ENCODE peak calls at places on chromosome 6, in ten cellular contexts. One of them, this sample, is unnamed.
A peak's percentile ranks its signal among the peaks of the same experiment; 100 is the strongest.

GRCh38 chr6:154343473-154344308 is 12.9 kb downstream of the IPCEF1 start:
- DNase-seq in AG04450: no peak
- DNase-seq in astrocyte of the cerebellum: peak; percentile 38
- DNase-seq in nephron progenitor cell: peak; percentile 23
- DNase-seq in GM12865: no peak
- DNase-seq in pancreas: peak; percentile 62
- DNase-seq in GM12878: no peak
- DNase-seq in AG10803: peak; percentile 44
- DNase-seq in choroid plexus epithelial cell: peak; percentile 69
- DNase-seq in progenitor cell of endocrine pancreas: no peak
- DNase-seq in this sample: no peak

GRCh38 chr6:2086328-2087008 is 158.9 kb downstream of the GMDS start:
- DNase-seq in pancreas: no peak
- DNase-seq in GM12878: no peak
- DNase-seq in AG04450: no peak
- DNase-seq in progenitor cell of endocrine pancreas: no peak
- DNase-seq in AG10803: peak; percentile 65
- DNase-seq in choroid plexus epithelial cell: no peak
- DNase-seq in nephron progenitor cell: no peak
- DNase-seq in GM12865: no peak
- DNase-seq in astrocyte of the cerebellum: no peak
- DNase-seq in this sample: no peak

GRCh38 chr6:134249759-134250602 is 67.9 kb downstream of the SGK1 start:
- DNase-seq in progenitor cell of endocrine pancreas: no peak
- DNase-seq in pancreas: no peak
- DNase-seq in GM12865: no peak
- DNase-seq in AG10803: peak; percentile 36
- DNase-seq in astrocyte of the cerebellum: no peak
- DNase-seq in nephron progenitor cell: no peak
- DNase-seq in AG04450: no peak
- DNase-seq in GM12878: no peak
- DNase-seq in choroid plexus epithelial cell: peak; percentile 65
- DNase-seq in this sample: no peak

GRCh38 chr6:144181639-144182038 is 31.3 kb downstream of the STX11 start:
- DNase-seq in progenitor cell of endocrine pancreas: no peak
- DNase-seq in nephron progenitor cell: no peak
- DNase-seq in AG10803: no peak
- DNase-seq in AG04450: no peak
- DNase-seq in choroid plexus epithelial cell: no peak
- DNase-seq in GM12865: no peak
- DNase-seq in pancreas: no peak
- DNase-seq in GM12878: no peak
- DNase-seq in astrocyte of the cerebellum: no peak
- DNase-seq in this sample: no peak

GRCh38 chr6:108800510-108800909 is 47.7 kb upstream of the ARMC2 start:
- DNase-seq in choroid plexus epithelial cell: no peak
- DNase-seq in AG10803: peak; percentile 49
- DNase-seq in pancreas: no peak
- DNase-seq in progenitor cell of endocrine pancreas: no peak
- DNase-seq in GM12878: no peak
- DNase-seq in astrocyte of the cerebellum: peak; percentile 6
- DNase-seq in nephron progenitor cell: no peak
- DNase-seq in AG04450: no peak
- DNase-seq in GM12865: no peak
- DNase-seq in this sample: no peak

GRCh38 chr6:50093116-50093937 is 43.6 kb upstream of the DEFB112 start:
- DNase-seq in AG10803: no peak
- DNase-seq in progenitor cell of endocrine pancreas: no peak
- DNase-seq in nephron progenitor cell: no peak
- DNase-seq in astrocyte of the cerebellum: no peak
- DNase-seq in pancreas: no peak
- DNase-seq in GM12865: no peak
- DNase-seq in choroid plexus epithelial cell: no peak
- DNase-seq in AG04450: no peak
- DNase-seq in GM12878: no peak
- DNase-seq in this sample: no peak

GRCh38 chr6:53192590-53193232 is 44.1 kb upstream of the GCM1 start:
- DNase-seq in astrocyte of the cerebellum: no peak
- DNase-seq in GM12865: no peak
- DNase-seq in pancreas: no peak
- DNase-seq in nephron progenitor cell: peak; percentile 5
- DNase-seq in choroid plexus epithelial cell: peak; percentile 53
- DNase-seq in AG04450: no peak
- DNase-seq in GM12878: no peak
- DNase-seq in AG10803: no peak
- DNase-seq in progenitor cell of endocrine pancreas: no peak
- DNase-seq in this sample: no peak

GRCh38 chr6:127900935-127901334 is at the start of gene THEMIS:
- DNase-seq in astrocyte of the cerebellum: no peak
- DNase-seq in nephron progenitor cell: no peak
- DNase-seq in AG04450: no peak
- DNase-seq in progenitor cell of endocrine pancreas: no peak
- DNase-seq in GM12878: no peak
- DNase-seq in GM12865: no peak
- DNase-seq in pancreas: no peak
- DNase-seq in AG10803: no peak
- DNase-seq in choroid plexus epithelial cell: no peak
- DNase-seq in this sample: no peak

GRCh38 chr6:134379086-134379485 is 61.2 kb upstream of the SGK1 start:
- DNase-seq in GM12878: peak; percentile 72
- DNase-seq in AG04450: no peak
- DNase-seq in AG10803: no peak
- DNase-seq in choroid plexus epithelial cell: no peak
- DNase-seq in GM12865: peak; percentile 83
- DNase-seq in pancreas: peak; percentile 83
- DNase-seq in astrocyte of the cerebellum: no peak
- DNase-seq in nephron progenitor cell: no peak
- DNase-seq in progenitor cell of endocrine pancreas: peak; percentile 59
- DNase-seq in this sample: no peak

GRCh38 chr6:7401103-7401502 is 11.5 kb downstream of the RIOK1 start:
- DNase-seq in choroid plexus epithelial cell: peak; percentile 31
- DNase-seq in astrocyte of the cerebellum: no peak
- DNase-seq in AG10803: no peak
- DNase-seq in pancreas: no peak
- DNase-seq in progenitor cell of endocrine pancreas: no peak
- DNase-seq in GM12865: no peak
- DNase-seq in AG04450: no peak
- DNase-seq in nephron progenitor cell: no peak
- DNase-seq in GM12878: no peak
- DNase-seq in this sample: no peak

GRCh38 chr6:106693343-106693742 is 64.0 kb downstream of the QRSL1 start:
- DNase-seq in choroid plexus epithelial cell: no peak
- DNase-seq in GM12865: no peak
- DNase-seq in progenitor cell of endocrine pancreas: no peak
- DNase-seq in AG04450: no peak
- DNase-seq in GM12878: no peak
- DNase-seq in nephron progenitor cell: no peak
- DNase-seq in astrocyte of the cerebellum: no peak
- DNase-seq in pancreas: no peak
- DNase-seq in AG10803: no peak
- DNase-seq in this sample: no peak

GRCh38 chr6:106692823-106693216 is 63.4 kb downstream of the QRSL1 start:
- DNase-seq in AG10803: no peak
- DNase-seq in AG04450: no peak
- DNase-seq in astrocyte of the cerebellum: no peak
- DNase-seq in nephron progenitor cell: no peak
- DNase-seq in pancreas: no peak
- DNase-seq in GM12865: no peak
- DNase-seq in choroid plexus epithelial cell: no peak
- DNase-seq in progenitor cell of endocrine pancreas: no peak
- DNase-seq in GM12878: no peak
- DNase-seq in this sample: no peak

GRCh38 chr6:106688177-106688951 is 59.0 kb downstream of the QRSL1 start:
- DNase-seq in nephron progenitor cell: no peak
- DNase-seq in AG04450: no peak
- DNase-seq in astrocyte of the cerebellum: no peak
- DNase-seq in GM12865: peak; percentile 45
- DNase-seq in progenitor cell of endocrine pancreas: no peak
- DNase-seq in choroid plexus epithelial cell: no peak
- DNase-seq in pancreas: no peak
- DNase-seq in GM12878: peak; percentile 25
- DNase-seq in AG10803: peak; percentile 19
- DNase-seq in this sample: no peak

GRCh38 chr6:106692112-106692822 is 62.9 kb downstream of the QRSL1 start:
- DNase-seq in GM12865: no peak
- DNase-seq in choroid plexus epithelial cell: peak; percentile 55
- DNase-seq in nephron progenitor cell: no peak
- DNase-seq in pancreas: peak; percentile 84
- DNase-seq in progenitor cell of endocrine pancreas: no peak
- DNase-seq in AG10803: peak; percentile 52
- DNase-seq in GM12878: no peak
- DNase-seq in astrocyte of the cerebellum: peak; percentile 71
- DNase-seq in AG04450: no peak
- DNase-seq in this sample: no peak

GRCh38 chr6:106694343-106694742 is 65.0 kb downstream of the QRSL1 start:
- DNase-seq in pancreas: no peak
- DNase-seq in choroid plexus epithelial cell: no peak
- DNase-seq in AG10803: no peak
- DNase-seq in AG04450: no peak
- DNase-seq in GM12878: no peak
- DNase-seq in astrocyte of the cerebellum: no peak
- DNase-seq in GM12865: peak; percentile 18
- DNase-seq in progenitor cell of endocrine pancreas: no peak
- DNase-seq in nephron progenitor cell: no peak
- DNase-seq in this sample: no peak
- TF ChIP-seq CTCF in pancreas: no peak
- TF ChIP-seq CTCF in choroid plexus epithelial cell: no peak
- TF ChIP-seq CTCF in AG10803: no peak
- TF ChIP-seq CTCF in AG04450: no peak
- TF ChIP-seq CTCF in GM12878: no peak
- TF ChIP-seq CTCF in astrocyte of the cerebellum: no peak
- TF ChIP-seq CTCF in GM12865: no peak
- TF ChIP-seq CTCF in progenitor cell of endocrine pancreas: no peak
- TF ChIP-seq CTCF in nephron progenitor cell: no peak
- TF ChIP-seq CTCF in this sample: no peak

GRCh38 chr6:132512638-132513632 is at the start of gene STX7:
- DNase-seq in GM12878: peak; percentile 48
- DNase-seq in nephron progenitor cell: peak; percentile 88
- DNase-seq in GM12865: peak; percentile 90
- DNase-seq in AG10803: peak; percentile 81
- DNase-seq in AG04450: peak; percentile 52
- DNase-seq in progenitor cell of endocrine pancreas: peak; percentile 85
- DNase-seq in astrocyte of the cerebellum: peak; percentile 53
- DNase-seq in pancreas: peak; percentile 91
- DNase-seq in choroid plexus epithelial cell: peak; percentile 93
- DNase-seq in this sample: peak; percentile 79
- TF ChIP-seq CTCF in GM12878: no peak
- TF ChIP-seq CTCF in nephron progenitor cell: no peak
- TF ChIP-seq CTCF in GM12865: no peak
- TF ChIP-seq CTCF in AG10803: no peak
- TF ChIP-seq CTCF in AG04450: no peak
- TF ChIP-seq CTCF in progenitor cell of endocrine pancreas: no peak
- TF ChIP-seq CTCF in astrocyte of the cerebellum: no peak
- TF ChIP-seq CTCF in pancreas: no peak
- TF ChIP-seq CTCF in choroid plexus epithelial cell: no peak
- TF ChIP-seq CTCF in this sample: no peak

GRCh38 chr6:99349620-99350141 is at the start of gene FAXC:
- DNase-seq in nephron progenitor cell: peak; percentile 63
- DNase-seq in progenitor cell of endocrine pancreas: peak; percentile 66
- DNase-seq in GM12865: no peak
- DNase-seq in choroid plexus epithelial cell: peak; percentile 21
- DNase-seq in AG04450: no peak
- DNase-seq in GM12878: no peak
- DNase-seq in AG10803: peak; percentile 3
- DNase-seq in pancreas: peak; percentile 59
- DNase-seq in astrocyte of the cerebellum: no peak
- DNase-seq in this sample: no peak
- TF ChIP-seq CTCF in nephron progenitor cell: no peak
- TF ChIP-seq CTCF in progenitor cell of endocrine pancreas: peak; percentile 57
- TF ChIP-seq CTCF in GM12865: peak; percentile 5
- TF ChIP-seq CTCF in choroid plexus epithelial cell: peak; percentile 30
- TF ChIP-seq CTCF in AG04450: peak; percentile 24
- TF ChIP-seq CTCF in GM12878: no peak
- TF ChIP-seq CTCF in AG10803: no peak
- TF ChIP-seq CTCF in pancreas: no peak
- TF ChIP-seq CTCF in astrocyte of the cerebellum: peak; percentile 30
- TF ChIP-seq CTCF in this sample: no peak

GRCh38 chr6:36595168-36595818 is 1.1 kb downstream of the SRSF3 start:
- DNase-seq in AG10803: peak; percentile 65
- DNase-seq in astrocyte of the cerebellum: no peak
- DNase-seq in nephron progenitor cell: no peak
- DNase-seq in pancreas: peak; percentile 69
- DNase-seq in progenitor cell of endocrine pancreas: no peak
- DNase-seq in AG04450: no peak
- DNase-seq in GM12865: no peak
- DNase-seq in choroid plexus epithelial cell: peak; percentile 71
- DNase-seq in GM12878: no peak
- DNase-seq in this sample: no peak

GRCh38 chr6:36594816-36595167 is 630 bp downstream of the SRSF3 start:
- DNase-seq in astrocyte of the cerebellum: no peak
- DNase-seq in choroid plexus epithelial cell: no peak
- DNase-seq in progenitor cell of endocrine pancreas: no peak
- DNase-seq in AG04450: no peak
- DNase-seq in pancreas: no peak
- DNase-seq in GM12878: no peak
- DNase-seq in GM12865: no peak
- DNase-seq in nephron progenitor cell: no peak
- DNase-seq in AG10803: no peak
- DNase-seq in this sample: no peak

GRCh38 chr6:36596359-36596758 is 2.2 kb downstream of the SRSF3 start:
- DNase-seq in nephron progenitor cell: no peak
- DNase-seq in AG10803: peak; percentile 43
- DNase-seq in AG04450: no peak
- DNase-seq in progenitor cell of endocrine pancreas: no peak
- DNase-seq in GM12878: no peak
- DNase-seq in GM12865: no peak
- DNase-seq in pancreas: no peak
- DNase-seq in choroid plexus epithelial cell: no peak
- DNase-seq in astrocyte of the cerebellum: no peak
- DNase-seq in this sample: no peak

GRCh38 chr6:36592221-36592655 is 1.9 kb upstream of the SRSF3 start:
- DNase-seq in GM12865: peak; percentile 87
- DNase-seq in AG10803: no peak
- DNase-seq in choroid plexus epithelial cell: no peak
- DNase-seq in AG04450: no peak
- DNase-seq in nephron progenitor cell: no peak
- DNase-seq in pancreas: no peak
- DNase-seq in GM12878: peak; percentile 72
- DNase-seq in progenitor cell of endocrine pancreas: no peak
- DNase-seq in astrocyte of the cerebellum: no peak
- DNase-seq in this sample: peak; percentile 53

DNA sequence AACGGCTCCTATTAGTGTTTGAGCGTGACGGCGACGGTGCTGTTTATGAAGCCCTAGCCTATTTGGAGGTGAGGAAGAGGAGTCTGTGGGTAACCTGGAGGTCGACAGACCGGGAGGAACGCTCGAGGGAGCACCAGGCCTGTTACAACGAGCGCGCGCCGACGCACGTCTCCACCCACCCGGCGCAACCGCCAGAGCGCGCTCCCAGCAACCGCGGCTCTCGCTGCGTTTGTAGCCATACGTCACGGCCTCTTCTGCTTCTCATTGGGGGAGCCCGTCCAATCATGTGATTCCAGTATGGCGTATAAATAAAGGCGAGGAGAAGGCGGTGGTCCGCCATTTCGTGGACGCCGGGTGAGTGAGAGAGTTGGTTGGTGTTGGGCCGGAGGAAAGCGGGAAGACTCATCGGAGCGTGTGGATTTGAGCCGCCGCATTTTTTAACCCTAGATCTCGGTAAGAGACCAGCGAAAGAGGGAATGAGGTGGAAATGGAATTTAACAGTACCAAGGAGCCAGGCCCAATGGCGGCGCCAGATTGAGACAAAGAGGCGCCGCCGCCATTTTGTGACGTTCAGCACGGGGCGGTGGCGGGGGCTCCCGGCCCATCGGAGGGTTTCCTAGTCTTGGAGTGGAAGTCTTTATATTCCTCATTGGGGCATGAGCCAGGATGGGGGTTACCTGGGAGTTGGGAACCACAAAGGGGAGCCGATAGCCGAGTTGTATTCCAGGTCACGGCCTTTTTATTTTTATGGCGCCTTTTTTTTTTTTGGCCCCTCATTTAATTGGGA is at the start of gene SRSF3:
- DNase-seq in choroid plexus epithelial cell: peak; percentile 99
- DNase-seq in AG10803: peak; percentile 98
- DNase-seq in nephron progenitor cell: peak; percentile 93
- DNase-seq in progenitor cell of endocrine pancreas: peak; percentile 92
- DNase-seq in AG04450: peak; percentile 94
- DNase-seq in GM12865: peak; percentile 99
- DNase-seq in GM12878: peak; percentile 90
- DNase-seq in astrocyte of the cerebellum: peak; percentile 97
- DNase-seq in pancreas: peak; percentile 98
- DNase-seq in this sample: peak; percentile 95
- TF ChIP-seq CTCF in choroid plexus epithelial cell: peak; percentile 49
- TF ChIP-seq CTCF in AG10803: peak; percentile 42
- TF ChIP-seq CTCF in nephron progenitor cell: no peak
- TF ChIP-seq CTCF in progenitor cell of endocrine pancreas: peak; percentile 53
- TF ChIP-seq CTCF in AG04450: peak; percentile 52
- TF ChIP-seq CTCF in GM12865: peak; percentile 20
- TF ChIP-seq CTCF in GM12878: peak; percentile 20
- TF ChIP-seq CTCF in astrocyte of the cerebellum: peak; percentile 11
- TF ChIP-seq CTCF in pancreas: peak; percentile 28
- TF ChIP-seq CTCF in this sample: no peak